ENCODE peak calls at places on chromosome 11, in five cellular contexts. I is left ventricle myocardium superior; O is AG04449; D is effector memory CD8-positive, alpha-beta T cell; N is AG09319. E is an unnamed sample.

GRCh38 chr11:86737752-86738151 is 62.6 kb upstream of the PRSS23 start:
- DNase-seq in O (no peak), I (no peak), N (peak), D (no peak), E (no peak)

GRCh38 chr11:84558085-84558905 is 1068.8 kb downstream of the DLG2 start:
- DNase-seq in O (peak), D (no peak), I (no peak), N (peak), E (no peak)

GRCh38 chr11:3052109-3052479 is 5.1 kb downstream of the CARS1 start:
- DNase-seq in N (no peak), I (no peak), O (no peak), D (no peak), E (no peak)

GRCh38 chr11:121426476-121427454 is 25.3 kb upstream of the SORL1 start:
- DNase-seq in I (peak), O (no peak), D (peak), N (no peak), E (peak)

GRCh38 chr11:12606597-12606996 is 67.6 kb upstream of the TEAD1 start:
- DNase-seq in O (peak), D (no peak), N (peak), I (no peak), E (no peak)

GRCh38 chr11:29780756-29781155 is 236.1 kb downstream of the KCNA4 start:
- DNase-seq in I (peak), O (no peak), N (no peak), D (no peak), E (no peak)

GRCh38 chr11:108148549-108148948 is 27.2 kb downstream of the ACAT1 start:
- DNase-seq in D (no peak), O (no peak), I (no peak), N (no peak), E (no peak)

GRCh38 chr11:110929129-110929528 is 216.9 kb upstream of the ARHGAP20 start:
- DNase-seq in N (no peak), D (no peak), O (no peak), I (no peak), E (no peak)

E was measured in lower lobe of right lung.